ENCODE peak calls at places on chromosomes 2 and 18, in five cellular contexts. K, M, C, W and F are unnamed samples. For H3K4me1, the result is how much of the 10 kb centered on the place peaks cover.

GRCh38 chr2:74741651-74742050 is 87.6 kb downstream of the SEMA4F start:
- DNase-seq in K (peak), M (no peak), C (no peak), W (no peak), F (no peak)

GRCh38 chr2:10000541-10000940 is 42.8 kb upstream of the KLF11 start:
- DNase-seq in K (no peak), M (no peak), C (no peak), W (no peak), F (no peak)

GRCh38 chr2:238942941-238943715 is 95.2 kb downstream of the TWIST2 start:
- DNase-seq in K (peak), M (no peak), C (no peak), W (no peak), F (no peak)

GRCh38 chr18:68840554-68841263 is 42.8 kb downstream of the CCDC102B start:
- DNase-seq in K (peak), M (peak), C (no peak), W (peak), F (peak)

GRCh38 chr18:31740180-31740579 is 20.5 kb downstream of the SLC25A52 start:
- DNase-seq in K (no peak), M (no peak), C (peak), W (no peak), F (no peak)

GRCh38 chr2:11872247-11872947 is 126.0 kb downstream of the LPIN1 start:
- DNase-seq in K (no peak), M (peak), C (no peak), W (no peak), F (no peak)

GRCh38 chr2:239399404-239399999 is 1.3 kb downstream of the HDAC4 start:
- DNase-seq in K (peak), M (peak), C (peak), W (no peak), F (peak)

GRCh38 chr2:158984554-158985207 is 16.2 kb downstream of the TANC1 start:
- DNase-seq in K (peak), M (no peak), C (no peak), W (no peak), F (no peak)

GRCh38 chr18:67710639-67711038 is 194.1 kb upstream of the DSEL start:
- DNase-seq in K (no peak), M (peak), C (no peak), W (no peak), F (peak)

GRCh38 chr2:102206666-102207341 is 20.0 kb downstream of the IL1RL2 start:
- DNase-seq in K (peak), M (no peak), C (no peak), W (no peak), F (peak)

GRCh38 chr2:128654404-128654803 is 335.7 kb upstream of the HS6ST1 start:
- DNase-seq in K (no peak), M (no peak), C (no peak), W (no peak), F (no peak)

GRCh38 chr2:162828545-162828944 is 10.0 kb downstream of the KCNH7 start:
- DNase-seq in K (no peak), M (peak), C (peak), W (no peak), F (peak)

GRCh38 chr2:29115797-29116781 is 874 bp downstream of the CLIP4 start:
- DNase-seq in K (peak), M (peak), C (peak), W (no peak), F (peak)

GRCh38 chr2:121716126-121716525 is 20.5 kb downstream of the NIFK start:
- DNase-seq in K (no peak), M (no peak), C (no peak), W (no peak), F (no peak)

GRCh38 chr18:76827205-76827885 is 5.0 kb downstream of the ZNF236 start:
- DNase-seq in K (peak), M (no peak), C (peak), W (no peak), F (no peak)

GRCh38 chr2:144780983-144781382 is 261.1 kb upstream of the ZEB2 start:
- DNase-seq in K (peak), M (no peak), C (no peak), W (no peak), F (no peak)

GRCh38 chr2:236940497-236940896 is 145.2 kb upstream of the COPS8 start:
- DNase-seq in K (no peak), M (no peak), C (no peak), W (no peak), F (no peak)

GRCh38 chr2:236941106-236941505 is 144.6 kb upstream of the COPS8 start:
- DNase-seq in K (no peak), M (no peak), C (no peak), W (no peak), F (no peak)

GRCh38 chr2:236939751-236940229 is 145.9 kb upstream of the COPS8 start:
- DNase-seq in K (peak), M (peak), C (no peak), W (no peak), F (no peak)

GRCh38 chr2:236938126-236938525 is 147.6 kb upstream of the COPS8 start:
- DNase-seq in K (no peak), M (no peak), C (no peak), W (no peak), F (no peak)

GRCh38 chr2:236939271-236939670 is 146.4 kb upstream of the COPS8 start:
- DNase-seq in K (no peak), M (no peak), C (no peak), W (no peak), F (no peak)
- TF ChIP-seq EZH2phosphoT487 in K (no peak), M (no peak), C (no peak), W (no peak), F (no peak)

DNA sequence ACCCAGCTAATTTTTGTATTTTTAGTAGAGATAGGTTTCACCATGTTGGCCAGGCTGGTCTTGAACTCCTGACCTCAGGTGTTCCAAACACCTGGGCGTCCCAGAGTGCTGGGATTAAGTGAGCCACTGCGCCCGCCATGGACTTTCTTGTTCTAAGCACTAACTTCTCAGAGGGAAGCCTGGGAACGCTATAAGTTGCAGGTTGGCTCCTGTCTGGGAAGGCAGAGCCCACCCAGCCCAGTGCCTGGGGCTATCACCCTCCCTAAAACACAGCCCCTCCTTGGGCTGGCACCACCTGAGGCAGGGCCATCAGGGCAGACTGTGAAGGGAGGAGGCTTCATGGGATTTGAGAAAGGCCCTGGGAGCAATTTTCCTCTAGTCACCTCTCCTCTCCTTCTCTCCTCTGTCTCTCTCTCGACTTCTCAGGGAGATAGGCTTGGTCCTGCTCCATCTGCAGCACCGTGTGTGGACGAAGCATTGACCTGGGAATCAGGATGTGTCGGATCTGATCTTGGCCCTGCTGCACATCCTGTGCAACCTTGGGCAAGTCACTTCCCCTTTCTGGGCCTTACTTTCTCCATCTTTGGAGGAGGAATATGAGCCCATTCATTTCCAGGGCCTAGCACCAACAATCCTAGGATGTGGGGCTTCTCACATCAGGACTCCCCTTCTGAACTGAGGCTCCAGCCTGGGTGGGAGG is 10.9 kb downstream of the PSD4 start:
- DNase-seq in K (no peak), M (no peak), C (no peak), W (no peak), F (no peak)
- H3K4me1 ChIP-seq in K (under half), M (under half), C (under half), W (under half), F (under half)

GRCh38 chr2:47041065-47041464 is 114.0 kb downstream of the STPG4 start:
- DNase-seq in K (no peak), M (peak), C (no peak), W (no peak), F (no peak)

GRCh38 chr2:47040662-47041061 is 114.4 kb downstream of the STPG4 start:
- DNase-seq in K (no peak), M (peak), C (no peak), W (no peak), F (no peak)

GRCh38 chr2:47043891-47044239 is 111.2 kb downstream of the STPG4 start:
- DNase-seq in K (no peak), M (no peak), C (no peak), W (no peak), F (peak)

GRCh38 chr2:47041891-47042684 is 113.0 kb downstream of the STPG4 start:
- DNase-seq in K (peak), M (no peak), C (no peak), W (no peak), F (no peak)

DNA sequence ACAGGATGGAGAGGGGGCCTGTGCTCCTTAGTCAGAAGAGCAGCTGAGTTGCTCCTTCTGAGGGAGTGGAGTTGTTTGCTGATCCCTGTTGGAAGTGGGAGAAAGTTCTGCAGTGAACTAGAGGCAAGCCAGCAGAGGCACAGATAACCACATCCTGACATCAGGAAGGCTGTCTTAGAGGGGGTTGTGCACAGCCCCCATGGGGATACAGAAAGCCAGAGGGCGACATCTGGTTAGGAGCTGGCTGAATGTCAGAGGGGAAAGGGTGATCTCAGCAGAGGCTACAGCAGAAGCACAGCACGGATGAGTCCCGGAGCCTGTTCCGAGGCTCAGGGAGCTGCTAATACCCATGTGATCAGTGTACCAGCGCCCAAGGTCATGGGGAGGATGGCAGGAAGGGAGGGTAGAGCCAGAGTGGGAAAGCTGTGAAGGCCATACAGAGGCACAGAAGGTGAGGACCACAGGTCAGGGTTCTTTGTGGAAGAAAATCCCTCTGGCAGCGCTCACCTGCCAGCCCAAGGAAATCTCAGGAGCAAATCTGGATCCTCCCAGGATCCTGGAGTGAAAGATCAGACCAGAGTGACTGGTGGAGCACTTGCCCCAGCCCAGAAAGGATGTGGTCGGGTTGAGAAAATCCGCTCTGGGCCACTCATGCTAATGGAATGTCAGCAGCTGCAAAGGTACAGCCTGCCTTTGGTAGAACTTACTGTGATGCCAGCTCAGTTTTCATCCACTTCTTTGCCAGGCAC is 111.8 kb downstream of the STPG4 start:
- DNase-seq in K (peak), M (peak), C (no peak), W (peak), F (peak)
- TF ChIP-seq EZH2 in K (no peak), M (no peak), C (no peak), W (no peak), F (no peak)

GRCh38 chr2:109322111-109322510 is 193.1 kb downstream of the SH3RF3 start:
- DNase-seq in K (peak), M (peak), C (no peak), W (no peak), F (peak)
- TF ChIP-seq EZH2phosphoT487 in K (no peak), M (no peak), C (no peak), W (no peak), F (no peak)